ENCODE peak calls at places on chromosomes 5 and 9, in seven cellular contexts. E, I, Y, V, J, D and A are unnamed samples.

GRCh38 chr9:95495988-95496387 is 20.8 kb downstream of the PTCH1 start:
- DNase-seq in V (no peak), E (no peak), I (no peak), Y (no peak), D (no peak), J (no peak), A (no peak)

GRCh38 chr5:83718195-83718825 is 2.3 kb downstream of the HAPLN1 start:
- DNase-seq in I (peak; percentile 38), V (peak; percentile 59), Y (peak; percentile 85), J (no peak), E (no peak), D (peak; percentile 72), A (no peak)

GRCh38 chr9:114889802-114890224 is 40.6 kb downstream of the TNFSF8 start:
- DNase-seq in I (no peak), E (no peak), Y (no peak), J (no peak), V (no peak), D (peak; percentile 33), A (no peak)

GRCh38 chr5:27241564-27242257 is 203.3 kb upstream of the CDH9 start:
- DNase-seq in V (no peak), I (peak; percentile 85), E (no peak), Y (no peak), D (peak; percentile 92), J (no peak), A (no peak)

GRCh38 chr5:109281136-109281690 is 128.6 kb downstream of the PJA2 start:
- DNase-seq in V (no peak), E (no peak), J (no peak), Y (no peak), I (no peak), D (no peak), A (no peak)

GRCh38 chr5:156052697-156053455 is 274.1 kb upstream of the SGCD start:
- DNase-seq in E (no peak), V (no peak), D (no peak), Y (no peak), I (no peak), J (no peak), A (no peak)

GRCh38 chr5:174022384-174023095 is 23.0 kb upstream of the NSG2 start:
- DNase-seq in E (no peak), I (no peak), D (no peak), J (no peak), Y (no peak), V (no peak), A (no peak)

GRCh38 chr5:172943906-172944305 is 15.3 kb upstream of the RPL26L1 start:
- DNase-seq in J (no peak), E (no peak), Y (no peak), V (no peak), D (no peak), I (no peak), A (no peak)

GRCh38 chr9:89477811-89478583 is 19.9 kb downstream of the SEMA4D start:
- DNase-seq in J (no peak), Y (peak; percentile 35), D (peak; percentile 71), V (no peak), I (no peak), E (peak; percentile 39), A (peak; percentile 67)

GRCh38 chr9:108815156-108815555 is 40.6 kb downstream of the ACTL7B start:
- DNase-seq in D (peak; percentile 62), J (no peak), E (no peak), I (no peak), Y (no peak), V (peak; percentile 27), A (no peak)

GRCh38 chr5:78671609-78672008 is 23.0 kb upstream of the LHFPL2 start:
- DNase-seq in Y (no peak), V (no peak), E (peak; percentile 39), J (no peak), I (no peak), D (peak; percentile 17), A (no peak)

GRCh38 chr5:143051244-143052058 is 281.3 kb downstream of the ARHGAP26 start:
- DNase-seq in E (peak; percentile 35), V (no peak), J (no peak), Y (peak; percentile 73), I (peak; percentile 61), D (peak; percentile 69), A (no peak)

GRCh38 chr5:160469156-160470144 is 47.8 kb downstream of the PTTG1 start:
- DNase-seq in D (no peak), Y (no peak), I (no peak), V (no peak), E (no peak), J (no peak), A (no peak)

GRCh38 chr9:82031538-82032280 is 43.1 kb downstream of the SPATA31D1 start:
- DNase-seq in E (peak; percentile 37), D (peak; percentile 45), Y (no peak), V (peak; percentile 28), J (no peak), I (peak; percentile 30), A (no peak)

GRCh38 chr9:75358837-75359236 is 270.5 kb downstream of the OSTF1 start:
- DNase-seq in E (no peak), Y (no peak), I (no peak), V (no peak), J (no peak), D (no peak), A (no peak)

GRCh38 chr9:30925635-30926034 is 1458.8 kb upstream of the ACO1 start:
- DNase-seq in J (no peak), V (no peak), E (no peak), Y (no peak), I (no peak), D (no peak), A (no peak)

GRCh38 chr5:155408465-155408864 is 394.9 kb downstream of the KIF4B start:
- DNase-seq in V (no peak), Y (no peak), J (no peak), E (no peak), I (no peak), D (no peak), A (no peak)

GRCh38 chr5:116563909-116564308 is 10.7 kb downstream of the SEMA6A start:
- DNase-seq in J (no peak), V (no peak), Y (no peak), I (no peak), E (no peak), D (no peak), A (no peak)

GRCh38 chr9:68876265-68876664 is 137.6 kb downstream of the PRKACG start:
- DNase-seq in I (no peak), J (no peak), D (no peak), V (no peak), E (no peak), Y (no peak), A (no peak)
- H3K27ac ChIP-seq in I (no peak overlapping the region), J (no peak overlapping the region), D (no peak overlapping the region), V (no peak overlapping the region), E (no peak overlapping the region), Y (no peak overlapping the region), A (no peak overlapping the region)

GRCh38 chr5:52943808-52944207 is 45.3 kb upstream of the ITGA2 start:
- DNase-seq in E (peak; percentile 13), Y (no peak), I (no peak), V (no peak), J (no peak), D (no peak), A (no peak)

GRCh38 chr5:52945040-52945439 is 44.1 kb upstream of the ITGA2 start:
- DNase-seq in I (no peak), E (no peak), Y (no peak), J (no peak), V (no peak), D (no peak), A (no peak)

GRCh38 chr5:52947851-52948250 is 41.3 kb upstream of the ITGA2 start:
- DNase-seq in J (no peak), V (no peak), E (no peak), I (no peak), D (no peak), Y (no peak), A (no peak)

GRCh38 chr5:52947208-52947607 is 41.9 kb upstream of the ITGA2 start:
- DNase-seq in Y (no peak), I (no peak), J (no peak), D (no peak), E (no peak), V (no peak), A (no peak)

DNA sequence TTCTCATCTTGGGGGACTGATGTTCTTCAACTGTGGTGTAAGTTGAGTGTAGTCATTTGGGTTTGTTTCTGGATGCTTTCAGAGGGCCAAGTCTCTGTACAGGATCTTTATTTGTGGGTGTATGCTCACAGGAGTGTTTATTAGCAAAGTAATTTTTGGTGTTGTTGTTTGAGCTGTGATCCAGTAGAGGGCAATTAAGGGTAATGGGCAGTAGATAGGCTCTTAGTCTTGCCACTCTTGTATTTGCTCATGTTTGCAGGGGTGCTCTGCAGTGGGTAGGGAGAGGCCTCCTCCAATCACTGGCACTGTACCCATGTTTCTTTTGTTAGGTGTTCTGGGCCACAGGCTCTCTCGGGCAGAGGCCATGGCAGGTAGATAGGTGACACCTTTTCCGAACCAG is 45.9 kb upstream of the ITGA2 start:
- DNase-seq in I (no peak), Y (no peak), J (no peak), V (no peak), D (peak; percentile 36), E (no peak), A (no peak)
- TF ChIP-seq CTCF in I (no peak), Y (peak; percentile 30), J (no peak), V (peak; percentile 12), D (peak; percentile 57), E (no peak), A (no peak)

DNA sequence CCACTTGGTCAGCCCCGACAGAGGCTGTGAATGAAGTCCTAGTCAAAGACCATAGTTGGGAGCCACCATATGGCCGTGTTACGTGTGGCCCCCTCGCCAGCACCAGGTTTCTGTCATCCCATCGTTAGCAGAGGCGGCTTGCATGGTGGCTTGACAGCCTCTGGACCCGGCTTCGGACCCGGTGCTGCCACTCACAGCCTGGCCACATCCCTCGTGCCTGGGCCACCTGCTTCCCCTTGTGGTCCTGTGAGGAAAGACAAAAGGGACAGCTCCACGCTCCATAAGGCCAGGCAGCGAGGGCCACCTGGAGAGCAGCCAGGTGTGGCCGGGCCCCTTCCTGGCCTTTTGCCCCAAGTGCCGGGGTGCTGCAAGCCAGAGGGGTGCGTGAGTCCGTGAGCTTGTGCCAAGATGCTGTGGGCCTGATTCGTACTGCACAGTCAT is 6.2 kb downstream of the NKD2 start:
- DNase-seq in E (no peak), I (no peak), J (no peak), D (no peak), Y (no peak), V (no peak), A (no peak)
- H3K27me3 ChIP-seq in E (peaks cover 4% of the 10 kb centered on the region), I (peaks cover 26% of the 10 kb centered on the region), J (peaks cover 8% of the 10 kb centered on the region), D (no peaks in the 10 kb centered on the region), Y (peaks cover 14% of the 10 kb centered on the region), V (no peaks in the 10 kb centered on the region), A (peaks cover 29% of the 10 kb centered on the region)

GRCh38 chr5:159206818-159207217 is 2.5 kb downstream of the RNF145 start:
- DNase-seq in V (no peak), Y (no peak), J (no peak), D (no peak), E (no peak), I (no peak), A (no peak)

GRCh38 chr5:159199780-159200179 is 9.6 kb downstream of the RNF145 start:
- DNase-seq in Y (no peak), I (no peak), V (no peak), J (no peak), D (no peak), E (no peak), A (no peak)

GRCh38 chr5:159202151-159202550 is 7.2 kb downstream of the RNF145 start:
- DNase-seq in E (no peak), D (no peak), V (no peak), I (no peak), Y (no peak), J (no peak), A (no peak)

GRCh38 chr5:159206368-159206767 is 3.0 kb downstream of the RNF145 start:
- DNase-seq in D (peak; percentile 12), J (no peak), E (no peak), I (no peak), V (no peak), Y (no peak), A (no peak)

GRCh38 chr5:159203351-159203750 is 6.0 kb downstream of the RNF145 start:
- DNase-seq in Y (no peak), V (no peak), J (no peak), E (no peak), D (no peak), I (no peak), A (no peak)
- H3K27ac ChIP-seq in Y (no peak overlapping the region), V (no peak overlapping the region), J (no peak overlapping the region), E (no peak overlapping the region), D (no peak overlapping the region), I (no peak overlapping the region), A (no peak overlapping the region)